ENCODE peak calls at places on chromosomes 13 and 19, in four cellular contexts. One of them, this sample, is unnamed.

GRCh38 chr19:35013820-35014754 is 14.0 kb downstream of the GRAMD1A start:
- DNase-seq in stimulated activated CD8-positive, alpha-beta memory T cell treated with anti-CD3 and anti-CD28 coated beads, Interleukin-7, amount 100 ng/mL, for 1 hour: no peak
- DNase-seq in HCEC 1CT: no peak
- DNase-seq in iPS DF 6.9: no peak
- DNase-seq in this sample: no peak

GRCh38 chr19:16197188-16197621 is 506 bp upstream of the AP1M1 start:
- DNase-seq in HCEC 1CT: peak; percentile 96
- DNase-seq in stimulated activated CD8-positive, alpha-beta memory T cell treated with anti-CD3 and anti-CD28 coated beads, Interleukin-7, amount 100 ng/mL, for 1 hour: no peak
- DNase-seq in iPS DF 6.9: no peak
- DNase-seq in this sample: no peak

GRCh38 chr19:20254151-20254550 is 87.1 kb downstream of the ZNF486 start:
- DNase-seq in iPS DF 6.9: no peak
- DNase-seq in HCEC 1CT: no peak
- DNase-seq in stimulated activated CD8-positive, alpha-beta memory T cell treated with anti-CD3 and anti-CD28 coated beads, Interleukin-7, amount 100 ng/mL, for 1 hour: no peak
- DNase-seq in this sample: no peak

GRCh38 chr13:110637747-110638146 is 22.4 kb downstream of the NAXD start:
- DNase-seq in iPS DF 6.9: no peak
- DNase-seq in HCEC 1CT: no peak
- DNase-seq in stimulated activated CD8-positive, alpha-beta memory T cell treated with anti-CD3 and anti-CD28 coated beads, Interleukin-7, amount 100 ng/mL, for 1 hour: no peak
- DNase-seq in this sample: peak; percentile 16

GRCh38 chr19:28171983-28172382 is 1041.0 kb downstream of the UQCRFS1 start:
- DNase-seq in iPS DF 6.9: no peak
- DNase-seq in stimulated activated CD8-positive, alpha-beta memory T cell treated with anti-CD3 and anti-CD28 coated beads, Interleukin-7, amount 100 ng/mL, for 1 hour: no peak
- DNase-seq in HCEC 1CT: no peak
- DNase-seq in this sample: no peak

GRCh38 chr19:41111750-41112295 is 2.4 kb upstream of the CYP2F1 start:
- DNase-seq in HCEC 1CT: no peak
- DNase-seq in iPS DF 6.9: no peak
- DNase-seq in stimulated activated CD8-positive, alpha-beta memory T cell treated with anti-CD3 and anti-CD28 coated beads, Interleukin-7, amount 100 ng/mL, for 1 hour: no peak
- DNase-seq in this sample: no peak

GRCh38 chr19:7670150-7670784 is 1.4 kb downstream of the RETN start:
- DNase-seq in iPS DF 6.9: no peak
- DNase-seq in stimulated activated CD8-positive, alpha-beta memory T cell treated with anti-CD3 and anti-CD28 coated beads, Interleukin-7, amount 100 ng/mL, for 1 hour: no peak
- DNase-seq in HCEC 1CT: no peak
- DNase-seq in this sample: peak; percentile 60

GRCh38 chr19:14347999-14348889 is 33.0 kb upstream of the ADGRE5 start:
- DNase-seq in HCEC 1CT: peak; percentile 28
- DNase-seq in stimulated activated CD8-positive, alpha-beta memory T cell treated with anti-CD3 and anti-CD28 coated beads, Interleukin-7, amount 100 ng/mL, for 1 hour: no peak
- DNase-seq in iPS DF 6.9: no peak
- DNase-seq in this sample: peak; percentile 62

GRCh38 chr13:84609716-84610115 is 727.4 kb upstream of the SLITRK1 start:
- DNase-seq in iPS DF 6.9: no peak
- DNase-seq in HCEC 1CT: peak; percentile 80
- DNase-seq in stimulated activated CD8-positive, alpha-beta memory T cell treated with anti-CD3 and anti-CD28 coated beads, Interleukin-7, amount 100 ng/mL, for 1 hour: no peak
- DNase-seq in this sample: no peak

GRCh38 chr19:12350890-12351197 is 14.6 kb downstream of the ZNF442 start:
- DNase-seq in iPS DF 6.9: no peak
- DNase-seq in stimulated activated CD8-positive, alpha-beta memory T cell treated with anti-CD3 and anti-CD28 coated beads, Interleukin-7, amount 100 ng/mL, for 1 hour: no peak
- DNase-seq in HCEC 1CT: no peak
- DNase-seq in this sample: no peak

GRCh38 chr13:37412271-37412683 is 186.3 kb downstream of the POSTN start:
- DNase-seq in HCEC 1CT: peak; percentile 88
- DNase-seq in iPS DF 6.9: no peak
- DNase-seq in stimulated activated CD8-positive, alpha-beta memory T cell treated with anti-CD3 and anti-CD28 coated beads, Interleukin-7, amount 100 ng/mL, for 1 hour: no peak
- DNase-seq in this sample: no peak

GRCh38 chr13:110232756-110233155 is 74.2 kb downstream of the COL4A1 start:
- DNase-seq in HCEC 1CT: peak; percentile 76
- DNase-seq in stimulated activated CD8-positive, alpha-beta memory T cell treated with anti-CD3 and anti-CD28 coated beads, Interleukin-7, amount 100 ng/mL, for 1 hour: no peak
- DNase-seq in iPS DF 6.9: no peak
- DNase-seq in this sample: no peak

GRCh38 chr19:1236566-1236965 is 1.2 kb downstream of the CBARP start:
- DNase-seq in HCEC 1CT: no peak
- DNase-seq in stimulated activated CD8-positive, alpha-beta memory T cell treated with anti-CD3 and anti-CD28 coated beads, Interleukin-7, amount 100 ng/mL, for 1 hour: no peak
- DNase-seq in iPS DF 6.9: no peak
- DNase-seq in this sample: no peak

This sample was measured in RPMI8226.